ENCODE peak calls at places on chromosomes 7 and 10, in eight cellular contexts. One of them, this sample, is unnamed.

GRCh38 chr7:78114993-78115392 is 316.4 kb downstream of the PHTF2 start:
- DNase-seq in A549: no peak
- DNase-seq in dorsolateral prefrontal cortex: no peak
- DNase-seq in ovary: no peak
- DNase-seq in OCI-LY7: no peak
- DNase-seq in fibroblast of lung: no peak
- DNase-seq in stomach: no peak
- DNase-seq in cardiac muscle cell: no peak
- DNase-seq in this sample: no peak

GRCh38 chr10:69451784-69452251 is 553 bp downstream of the TSPAN15 start:
- DNase-seq in A549: peak; percentile 44
- DNase-seq in dorsolateral prefrontal cortex: no peak
- DNase-seq in ovary: no peak
- DNase-seq in OCI-LY7: no peak
- DNase-seq in fibroblast of lung: no peak
- DNase-seq in stomach: peak; percentile 87
- DNase-seq in cardiac muscle cell: peak; percentile 26
- DNase-seq in this sample: peak; percentile 89

GRCh38 chr7:48285365-48285764 is 114.1 kb downstream of the ABCA13 start:
- DNase-seq in A549: peak; percentile 16
- DNase-seq in dorsolateral prefrontal cortex: no peak
- DNase-seq in ovary: no peak
- DNase-seq in OCI-LY7: no peak
- DNase-seq in fibroblast of lung: no peak
- DNase-seq in stomach: no peak
- DNase-seq in cardiac muscle cell: no peak
- DNase-seq in this sample: no peak

GRCh38 chr10:60480865-60481563 is 91.3 kb upstream of the ANK3 start:
- DNase-seq in A549: peak; percentile 91
- DNase-seq in dorsolateral prefrontal cortex: peak; percentile 47
- DNase-seq in ovary: no peak
- DNase-seq in OCI-LY7: no peak
- DNase-seq in fibroblast of lung: peak; percentile 92
- DNase-seq in stomach: peak; percentile 39
- DNase-seq in cardiac muscle cell: no peak
- DNase-seq in this sample: peak; percentile 57

GRCh38 chr7:86968618-86969017 is 90.8 kb downstream of the ELAPOR2 start:
- DNase-seq in A549: no peak
- DNase-seq in dorsolateral prefrontal cortex: no peak
- DNase-seq in ovary: no peak
- DNase-seq in OCI-LY7: no peak
- DNase-seq in fibroblast of lung: peak; percentile 64
- DNase-seq in stomach: no peak
- DNase-seq in cardiac muscle cell: no peak
- DNase-seq in this sample: no peak

GRCh38 chr7:136528329-136528728 is 340.1 kb upstream of the CHRM2 start:
- DNase-seq in A549: peak; percentile 2
- DNase-seq in dorsolateral prefrontal cortex: no peak
- DNase-seq in ovary: no peak
- DNase-seq in OCI-LY7: no peak
- DNase-seq in fibroblast of lung: peak; percentile 73
- DNase-seq in stomach: no peak
- DNase-seq in cardiac muscle cell: no peak
- DNase-seq in this sample: no peak

GRCh38 chr10:103542764-103543616 is 49.5 kb downstream of the NEURL1 start:
- DNase-seq in A549: peak; percentile 48
- DNase-seq in dorsolateral prefrontal cortex: peak; percentile 54
- DNase-seq in ovary: peak; percentile 55
- DNase-seq in OCI-LY7: peak; percentile 76
- DNase-seq in fibroblast of lung: peak; percentile 48
- DNase-seq in stomach: peak; percentile 40
- DNase-seq in cardiac muscle cell: peak; percentile 49
- DNase-seq in this sample: no peak

GRCh38 chr10:127813290-127813689 is 76.3 kb downstream of the FOXI2 start:
- DNase-seq in A549: no peak
- DNase-seq in dorsolateral prefrontal cortex: no peak
- DNase-seq in ovary: no peak
- DNase-seq in OCI-LY7: no peak
- DNase-seq in fibroblast of lung: no peak
- DNase-seq in stomach: no peak
- DNase-seq in cardiac muscle cell: no peak
- DNase-seq in this sample: no peak

GRCh38 chr10:53893061-53893460 is 908.0 kb downstream of the PCDH15 start:
- DNase-seq in A549: no peak
- DNase-seq in dorsolateral prefrontal cortex: no peak
- DNase-seq in ovary: no peak
- DNase-seq in OCI-LY7: no peak
- DNase-seq in fibroblast of lung: no peak
- DNase-seq in stomach: no peak
- DNase-seq in cardiac muscle cell: no peak
- DNase-seq in this sample: no peak

GRCh38 chr10:26214538-26215461 is 1.8 kb upstream of the GAD2 start:
- DNase-seq in A549: no peak
- DNase-seq in dorsolateral prefrontal cortex: no peak
- DNase-seq in ovary: no peak
- DNase-seq in OCI-LY7: no peak
- DNase-seq in fibroblast of lung: no peak
- DNase-seq in stomach: no peak
- DNase-seq in cardiac muscle cell: no peak
- DNase-seq in this sample: no peak

GRCh38 chr7:68420342-68420750 is 1177.9 kb upstream of the AUTS2 start:
- DNase-seq in A549: no peak
- DNase-seq in dorsolateral prefrontal cortex: no peak
- DNase-seq in ovary: no peak
- DNase-seq in OCI-LY7: no peak
- DNase-seq in fibroblast of lung: no peak
- DNase-seq in stomach: no peak
- DNase-seq in cardiac muscle cell: no peak
- DNase-seq in this sample: no peak

GRCh38 chr7:108347616-108348015 is 108.6 kb downstream of the NRCAM start:
- DNase-seq in A549: peak; percentile 23
- DNase-seq in dorsolateral prefrontal cortex: no peak
- DNase-seq in ovary: no peak
- DNase-seq in OCI-LY7: no peak
- DNase-seq in fibroblast of lung: peak; percentile 64
- DNase-seq in stomach: no peak
- DNase-seq in cardiac muscle cell: peak; percentile 79
- DNase-seq in this sample: no peak

GRCh38 chr10:45058580-45058979 is 57.9 kb downstream of the ZNF22 start:
- DNase-seq in A549: no peak
- DNase-seq in dorsolateral prefrontal cortex: no peak
- DNase-seq in ovary: no peak
- DNase-seq in OCI-LY7: no peak
- DNase-seq in fibroblast of lung: no peak
- DNase-seq in stomach: no peak
- DNase-seq in cardiac muscle cell: no peak
- DNase-seq in this sample: no peak

GRCh38 chr7:98294798-98295382 is 13.4 kb downstream of the BRI3 start:
- DNase-seq in A549: peak; percentile 75
- DNase-seq in dorsolateral prefrontal cortex: peak; percentile 45
- DNase-seq in ovary: no peak
- DNase-seq in OCI-LY7: peak; percentile 58
- DNase-seq in fibroblast of lung: peak; percentile 44
- DNase-seq in stomach: peak; percentile 78
- DNase-seq in cardiac muscle cell: peak; percentile 82
- DNase-seq in this sample: peak; percentile 71

GRCh38 chr10:16437540-16437894 is 707 bp downstream of the PTER start:
- DNase-seq in A549: no peak
- DNase-seq in dorsolateral prefrontal cortex: no peak
- DNase-seq in ovary: no peak
- DNase-seq in OCI-LY7: peak; percentile 14
- DNase-seq in fibroblast of lung: no peak
- DNase-seq in stomach: no peak
- DNase-seq in cardiac muscle cell: no peak
- DNase-seq in this sample: no peak

GRCh38 chr7:81710751-81711150 is 59.1 kb downstream of the HGF start:
- DNase-seq in A549: no peak
- DNase-seq in dorsolateral prefrontal cortex: no peak
- DNase-seq in ovary: no peak
- DNase-seq in OCI-LY7: no peak
- DNase-seq in fibroblast of lung: no peak
- DNase-seq in stomach: no peak
- DNase-seq in cardiac muscle cell: no peak
- DNase-seq in this sample: no peak

GRCh38 chr10:11819027-11819426 is 4.1 kb upstream of the PROSER2 start:
- DNase-seq in A549: no peak
- DNase-seq in dorsolateral prefrontal cortex: no peak
- DNase-seq in ovary: no peak
- DNase-seq in OCI-LY7: no peak
- DNase-seq in fibroblast of lung: no peak
- DNase-seq in stomach: no peak
- DNase-seq in cardiac muscle cell: no peak
- DNase-seq in this sample: no peak

GRCh38 chr10:98394855-98395440 is 20.0 kb downstream of the PYROXD2 start:
- DNase-seq in A549: no peak
- DNase-seq in dorsolateral prefrontal cortex: no peak
- DNase-seq in ovary: no peak
- DNase-seq in OCI-LY7: no peak
- DNase-seq in fibroblast of lung: no peak
- DNase-seq in stomach: no peak
- DNase-seq in cardiac muscle cell: no peak
- DNase-seq in this sample: no peak

GRCh38 chr10:70921285-70921684 is 32.9 kb upstream of the PCBD1 start:
- DNase-seq in A549: no peak
- DNase-seq in dorsolateral prefrontal cortex: no peak
- DNase-seq in ovary: no peak
- DNase-seq in OCI-LY7: no peak
- DNase-seq in fibroblast of lung: no peak
- DNase-seq in stomach: no peak
- DNase-seq in cardiac muscle cell: no peak
- DNase-seq in this sample: no peak

GRCh38 chr7:2321020-2321419 is 6.8 kb upstream of the SNX8 start:
- DNase-seq in A549: peak; percentile 29
- DNase-seq in dorsolateral prefrontal cortex: no peak
- DNase-seq in ovary: no peak
- DNase-seq in OCI-LY7: no peak
- DNase-seq in fibroblast of lung: peak; percentile 32
- DNase-seq in stomach: no peak
- DNase-seq in cardiac muscle cell: no peak
- DNase-seq in this sample: no peak
- TF ChIP-seq CTCF in A549: no peak
- TF ChIP-seq CTCF in dorsolateral prefrontal cortex: no peak
- TF ChIP-seq CTCF in ovary: no peak
- TF ChIP-seq CTCF in OCI-LY7: no peak
- TF ChIP-seq CTCF in fibroblast of lung: no peak
- TF ChIP-seq CTCF in stomach: no peak
- TF ChIP-seq CTCF in cardiac muscle cell: peak; percentile 25
- TF ChIP-seq CTCF in this sample: no peak

GRCh38 chr7:155807805-155808550 is 4.3 kb downstream of the SHH start:
- DNase-seq in A549: no peak
- DNase-seq in dorsolateral prefrontal cortex: no peak
- DNase-seq in ovary: no peak
- DNase-seq in OCI-LY7: no peak
- DNase-seq in fibroblast of lung: no peak
- DNase-seq in stomach: no peak
- DNase-seq in cardiac muscle cell: no peak
- DNase-seq in this sample: no peak
- H3K27ac ChIP-seq in A549: peak overlapping the region; percentile 92
- H3K27ac ChIP-seq in dorsolateral prefrontal cortex: peak overlapping the region; percentile 42
- H3K27ac ChIP-seq in ovary: no peak overlapping the region
- H3K27ac ChIP-seq in OCI-LY7: no peak overlapping the region
- H3K27ac ChIP-seq in fibroblast of lung: no peak overlapping the region
- H3K27ac ChIP-seq in stomach: peak overlapping the region; percentile 91
- H3K27ac ChIP-seq in cardiac muscle cell: no peak overlapping the region
- H3K27ac ChIP-seq in this sample: peak overlapping the region; percentile 34

GRCh38 chr10:116892873-116893685 is 43.8 kb downstream of the ENO4 start:
- DNase-seq in A549: no peak
- DNase-seq in dorsolateral prefrontal cortex: no peak
- DNase-seq in ovary: no peak
- DNase-seq in OCI-LY7: no peak
- DNase-seq in fibroblast of lung: peak; percentile 4
- DNase-seq in stomach: no peak
- DNase-seq in cardiac muscle cell: no peak
- DNase-seq in this sample: no peak
- H3K4me3 ChIP-seq in A549: no peak overlapping the region
- H3K4me3 ChIP-seq in dorsolateral prefrontal cortex: no peak overlapping the region
- H3K4me3 ChIP-seq in ovary: no peak overlapping the region
- H3K4me3 ChIP-seq in OCI-LY7: no peak overlapping the region
- H3K4me3 ChIP-seq in fibroblast of lung: no peak overlapping the region
- H3K4me3 ChIP-seq in stomach: no peak overlapping the region
- H3K4me3 ChIP-seq in cardiac muscle cell: no peak overlapping the region
- H3K4me3 ChIP-seq in this sample: no peak overlapping the region

DNA sequence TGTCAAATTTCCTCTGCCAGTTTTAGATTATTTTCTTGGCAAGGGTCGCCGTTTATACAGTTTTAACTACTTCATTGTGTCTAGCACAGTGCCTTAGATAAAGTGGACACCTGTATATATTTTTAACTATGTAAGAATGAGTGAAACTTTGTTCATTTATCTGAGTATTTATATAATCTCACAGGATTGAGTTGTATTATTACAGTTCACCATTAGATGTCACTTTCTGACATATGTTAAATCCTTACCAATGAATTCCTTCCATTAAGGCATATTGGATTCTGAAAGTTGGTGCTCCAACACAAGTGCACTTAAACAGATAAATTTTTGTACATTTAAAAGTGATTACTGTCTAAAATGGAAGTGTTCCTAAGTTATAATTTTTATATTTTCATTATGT is 43.0 kb downstream of the ZMYND11 start:
- DNase-seq in A549: peak; percentile 33
- DNase-seq in dorsolateral prefrontal cortex: no peak
- DNase-seq in ovary: no peak
- DNase-seq in OCI-LY7: peak; percentile 60
- DNase-seq in fibroblast of lung: peak; percentile 76
- DNase-seq in stomach: no peak
- DNase-seq in cardiac muscle cell: peak; percentile 5
- DNase-seq in this sample: no peak
- TF ChIP-seq CTCF in A549: peak; percentile 61
- TF ChIP-seq CTCF in dorsolateral prefrontal cortex: peak; percentile 40
- TF ChIP-seq CTCF in ovary: no peak
- TF ChIP-seq CTCF in OCI-LY7: peak; percentile 79
- TF ChIP-seq CTCF in fibroblast of lung: no peak
- TF ChIP-seq CTCF in stomach: peak; percentile 27
- TF ChIP-seq CTCF in cardiac muscle cell: peak; percentile 37
- TF ChIP-seq CTCF in this sample: no peak

This sample was measured in pancreas.